ENCODE peak calls at places on chromosomes 1 and 21, in ten cellular contexts. One of them, this sample, is unnamed.

GRCh38 chr1:67441739-67442286 is 11.6 kb upstream of the SERBP1 start:
- DNase-seq in iPS DF 6.9: no peak
- DNase-seq in heart left ventricle: no peak
- DNase-seq in AG04450: no peak
- DNase-seq in H54: no peak
- DNase-seq in NCI-H226: no peak
- DNase-seq in activated CD8-positive, alpha-beta memory T cell treated with anti-CD3 and anti-CD28 coated beads for 1 hour: no peak
- DNase-seq in fibroblast of villous mesenchyme: no peak
- DNase-seq in sciatic nerve: no peak
- DNase-seq in iPS-NIHi11: no peak
- DNase-seq in this sample: no peak

GRCh38 chr21:29726061-29726460 is 213.7 kb downstream of the GRIK1 start:
- DNase-seq in iPS DF 6.9: no peak
- DNase-seq in heart left ventricle: no peak
- DNase-seq in AG04450: no peak
- DNase-seq in H54: no peak
- DNase-seq in NCI-H226: no peak
- DNase-seq in activated CD8-positive, alpha-beta memory T cell treated with anti-CD3 and anti-CD28 coated beads for 1 hour: no peak
- DNase-seq in fibroblast of villous mesenchyme: no peak
- DNase-seq in sciatic nerve: no peak
- DNase-seq in iPS-NIHi11: no peak
- DNase-seq in this sample: no peak

GRCh38 chr1:64245495-64245894 is 42.1 kb downstream of the UBE2U start:
- DNase-seq in iPS DF 6.9: no peak
- DNase-seq in heart left ventricle: no peak
- DNase-seq in AG04450: no peak
- DNase-seq in H54: no peak
- DNase-seq in NCI-H226: no peak
- DNase-seq in activated CD8-positive, alpha-beta memory T cell treated with anti-CD3 and anti-CD28 coated beads for 1 hour: no peak
- DNase-seq in fibroblast of villous mesenchyme: no peak
- DNase-seq in sciatic nerve: no peak
- DNase-seq in iPS-NIHi11: peak; percentile 49
- DNase-seq in this sample: no peak

GRCh38 chr1:92994105-92994712 is 32.9 kb upstream of the DIPK1A start:
- DNase-seq in iPS DF 6.9: peak; percentile 31
- DNase-seq in heart left ventricle: peak; percentile 72
- DNase-seq in AG04450: peak; percentile 74
- DNase-seq in H54: peak; percentile 15
- DNase-seq in NCI-H226: peak; percentile 37
- DNase-seq in activated CD8-positive, alpha-beta memory T cell treated with anti-CD3 and anti-CD28 coated beads for 1 hour: peak; percentile 43
- DNase-seq in fibroblast of villous mesenchyme: peak; percentile 87
- DNase-seq in sciatic nerve: peak; percentile 79
- DNase-seq in iPS-NIHi11: peak; percentile 76
- DNase-seq in this sample: peak; percentile 83

GRCh38 chr1:78728359-78728758 is 78.7 kb downstream of the IFI44 start:
- DNase-seq in iPS DF 6.9: no peak
- DNase-seq in heart left ventricle: no peak
- DNase-seq in AG04450: no peak
- DNase-seq in H54: no peak
- DNase-seq in NCI-H226: no peak
- DNase-seq in activated CD8-positive, alpha-beta memory T cell treated with anti-CD3 and anti-CD28 coated beads for 1 hour: no peak
- DNase-seq in fibroblast of villous mesenchyme: no peak
- DNase-seq in sciatic nerve: no peak
- DNase-seq in iPS-NIHi11: no peak
- DNase-seq in this sample: no peak

GRCh38 chr21:42785666-42786427 is 93.5 kb downstream of the WDR4 start:
- DNase-seq in iPS DF 6.9: no peak
- DNase-seq in heart left ventricle: no peak
- DNase-seq in AG04450: no peak
- DNase-seq in H54: no peak
- DNase-seq in NCI-H226: no peak
- DNase-seq in activated CD8-positive, alpha-beta memory T cell treated with anti-CD3 and anti-CD28 coated beads for 1 hour: no peak
- DNase-seq in fibroblast of villous mesenchyme: no peak
- DNase-seq in sciatic nerve: no peak
- DNase-seq in iPS-NIHi11: no peak
- DNase-seq in this sample: no peak

GRCh38 chr1:149849947-149850360 is 49.4 kb upstream of the BOLA1 start:
- DNase-seq in iPS DF 6.9: no peak
- DNase-seq in heart left ventricle: no peak
- DNase-seq in AG04450: no peak
- DNase-seq in H54: no peak
- DNase-seq in NCI-H226: no peak
- DNase-seq in activated CD8-positive, alpha-beta memory T cell treated with anti-CD3 and anti-CD28 coated beads for 1 hour: no peak
- DNase-seq in fibroblast of villous mesenchyme: peak; percentile 33
- DNase-seq in sciatic nerve: peak; percentile 17
- DNase-seq in iPS-NIHi11: no peak
- DNase-seq in this sample: peak; percentile 20

GRCh38 chr1:205128050-205128449 is 6.3 kb upstream of the RBBP5 start:
- DNase-seq in iPS DF 6.9: no peak
- DNase-seq in heart left ventricle: no peak
- DNase-seq in AG04450: no peak
- DNase-seq in H54: no peak
- DNase-seq in NCI-H226: no peak
- DNase-seq in activated CD8-positive, alpha-beta memory T cell treated with anti-CD3 and anti-CD28 coated beads for 1 hour: no peak
- DNase-seq in fibroblast of villous mesenchyme: no peak
- DNase-seq in sciatic nerve: no peak
- DNase-seq in iPS-NIHi11: no peak
- DNase-seq in this sample: no peak

GRCh38 chr1:53685272-53686051 is 53.5 kb downstream of the GLIS1 start:
- DNase-seq in iPS DF 6.9: no peak
- DNase-seq in heart left ventricle: no peak
- DNase-seq in AG04450: no peak
- DNase-seq in H54: peak; percentile 81
- DNase-seq in NCI-H226: no peak
- DNase-seq in activated CD8-positive, alpha-beta memory T cell treated with anti-CD3 and anti-CD28 coated beads for 1 hour: no peak
- DNase-seq in fibroblast of villous mesenchyme: peak; percentile 28
- DNase-seq in sciatic nerve: no peak
- DNase-seq in iPS-NIHi11: no peak
- DNase-seq in this sample: peak; percentile 26